ENCODE peak calls at places on chromosomes 2 and 18, in six cellular contexts. T is HepG2, J is K562, L is A549, O is GM12878, A is IMR-90. V is an unnamed sample.

GRCh38 chr2:1769703-1770422 is 25.5 kb upstream of the PXDN start:
- DNase-seq in O (no peak), T (peak), L (peak), A (peak), J (peak), V (peak)

GRCh38 chr2:42045956-42046748 is 1.7 kb upstream of the PKDCC start:
- DNase-seq in J (peak), L (no peak), T (no peak), O (no peak), A (no peak), V (no peak)

GRCh38 chr18:49562481-49563129 is 748 bp downstream of the LIPG start:
- DNase-seq in J (no peak), T (no peak), A (no peak), L (no peak), O (no peak), V (no peak)

GRCh38 chr2:190843874-190844699 is 36.5 kb upstream of the GLS start:
- DNase-seq in O (peak), T (peak), L (peak), J (no peak), A (peak), V (no peak)

GRCh38 chr2:31275976-31276375 is 42.0 kb downstream of the EHD3 start:
- DNase-seq in A (no peak), L (no peak), O (no peak), T (no peak), J (no peak), V (no peak)

GRCh38 chr2:29504746-29505145 is 389.5 kb downstream of the CLIP4 start:
- DNase-seq in A (no peak), J (no peak), L (no peak), O (no peak), T (no peak), V (no peak)

GRCh38 chr2:69829243-69830044 is at the start of gene GMCL1:
- DNase-seq in O (peak), T (peak), L (peak), J (peak), A (peak), V (peak)

GRCh38 chr2:239298126-239298804 is 102.6 kb downstream of the HDAC4 start:
- DNase-seq in O (no peak), T (no peak), A (peak), J (no peak), L (no peak), V (no peak)

GRCh38 chr2:132466428-132467028 is 49.9 kb downstream of the GPR39 start:
- DNase-seq in L (peak), O (no peak), J (no peak), T (no peak), A (no peak), V (no peak)

GRCh38 chr2:392921-393270 is 105.0 kb upstream of the ALKAL2 start:
- DNase-seq in J (no peak), O (no peak), L (no peak), T (no peak), A (no peak), V (no peak)

GRCh38 chr2:190649798-190650390 is 1.0 kb downstream of the NAB1 start:
- DNase-seq in J (no peak), O (no peak), A (peak), L (peak), T (peak), V (peak)

GRCh38 chr2:230908595-230909191 is 16.3 kb downstream of the GPR55 start:
- DNase-seq in A (peak), J (peak), O (no peak), L (peak), T (peak), V (no peak)

GRCh38 chr2:11842324-11842723 is 95.9 kb downstream of the LPIN1 start:
- DNase-seq in A (no peak), T (no peak), J (no peak), L (no peak), O (no peak), V (no peak)

GRCh38 chr2:120684691-120685402 is 50.8 kb upstream of the GLI2 start:
- DNase-seq in L (no peak), O (no peak), A (peak), T (no peak), J (no peak), V (no peak)

GRCh38 chr2:189439342-189439741 is 1.9 kb upstream of the WDR75 start:
- DNase-seq in A (no peak), L (peak), J (no peak), T (peak), O (no peak), V (peak)

GRCh38 chr2:235766206-235766794 is 272.5 kb downstream of the AGAP1 start:
- DNase-seq in T (peak), O (no peak), L (peak), A (peak), J (peak), V (peak)

GRCh38 chr18:22106536-22107292 is 62.7 kb upstream of the GATA6 start:
- DNase-seq in T (peak), L (peak), A (peak), J (peak), O (no peak), V (no peak)

GRCh38 chr18:22667616-22668422 is 250.1 kb upstream of the CTAGE1 start:
- DNase-seq in O (peak), T (no peak), J (peak), A (peak), L (peak), V (no peak)

GRCh38 chr2:71531522-71532047 is 78.2 kb downstream of the DYSF start:
- DNase-seq in J (peak), L (peak), A (peak), O (no peak), T (peak), V (no peak)

GRCh38 chr2:187338679-187339121 is 109.4 kb downstream of the CALCRL start:
- DNase-seq in O (no peak), A (no peak), L (no peak), T (no peak), J (no peak), V (no peak)

GRCh38 chr2:71716697-71717624 is 263.6 kb downstream of the DYSF start:
- DNase-seq in L (peak), O (no peak), T (peak), A (peak), J (no peak), V (no peak)

GRCh38 chr18:5417342-5417741 is 121.8 kb upstream of the ZBTB14 start:
- DNase-seq in L (no peak), J (no peak), T (no peak), A (peak), O (no peak), V (no peak)

GRCh38 chr2:196277002-196277401 is 105.6 kb upstream of the STK17B start:
- DNase-seq in A (peak), L (no peak), J (peak), O (no peak), T (no peak), V (peak)

GRCh38 chr18:28338316-28338715 is 161.4 kb upstream of the CDH2 start:
- DNase-seq in J (no peak), T (no peak), L (no peak), A (no peak), O (no peak), V (no peak)

GRCh38 chr2:120556908-120557307 is 178.8 kb upstream of the GLI2 start:
- DNase-seq in L (no peak), T (no peak), O (no peak), A (no peak), J (no peak), V (no peak)

GRCh38 chr18:59273936-59274928 is 978 bp upstream of the RAX start:
- DNase-seq in T (no peak), O (no peak), J (no peak), A (no peak), L (no peak), V (no peak)

GRCh38 chr18:13159579-13159978 is 59.0 kb upstream of the LDLRAD4 start:
- DNase-seq in T (peak), A (peak), L (peak), J (peak), O (no peak), V (peak)

GRCh38 chr2:42495234-42495581 is 1.4 kb upstream of the KCNG3 start:
- DNase-seq in T (no peak), O (no peak), J (no peak), L (no peak), A (no peak), V (no peak)

GRCh38 chr18:50509012-50509411 is 50.9 kb upstream of the MAPK4 start:
- DNase-seq in A (no peak), L (no peak), O (no peak), J (no peak), T (no peak), V (no peak)

GRCh38 chr2:215517391-215517790 is 81.5 kb upstream of the FN1 start:
- DNase-seq in O (no peak), T (no peak), L (no peak), J (no peak), A (no peak), V (no peak)

GRCh38 chr2:72278046-72278445 is 130.4 kb upstream of the CYP26B1 start:
- DNase-seq in J (no peak), T (no peak), A (peak), O (no peak), L (peak), V (no peak)

GRCh38 chr2:47870668-47871540 is 35.4 kb downstream of the FBXO11 start:
- DNase-seq in L (no peak), A (no peak), T (no peak), O (no peak), J (no peak), V (no peak)

GRCh38 chr18:3051718-3052410 is 38.9 kb upstream of the LPIN2 start:
- DNase-seq in O (no peak), L (peak), T (peak), J (no peak), A (no peak), V (no peak)

GRCh38 chr2:127506502-127506901 is 19.8 kb downstream of the IWS1 start:
- DNase-seq in L (no peak), J (no peak), A (no peak), T (no peak), O (no peak), V (no peak)

GRCh38 chr2:70977605-70978205 is 725 bp upstream of the ANKRD53 start:
- DNase-seq in A (peak), L (no peak), O (no peak), J (no peak), T (peak), V (no peak)

DNA sequence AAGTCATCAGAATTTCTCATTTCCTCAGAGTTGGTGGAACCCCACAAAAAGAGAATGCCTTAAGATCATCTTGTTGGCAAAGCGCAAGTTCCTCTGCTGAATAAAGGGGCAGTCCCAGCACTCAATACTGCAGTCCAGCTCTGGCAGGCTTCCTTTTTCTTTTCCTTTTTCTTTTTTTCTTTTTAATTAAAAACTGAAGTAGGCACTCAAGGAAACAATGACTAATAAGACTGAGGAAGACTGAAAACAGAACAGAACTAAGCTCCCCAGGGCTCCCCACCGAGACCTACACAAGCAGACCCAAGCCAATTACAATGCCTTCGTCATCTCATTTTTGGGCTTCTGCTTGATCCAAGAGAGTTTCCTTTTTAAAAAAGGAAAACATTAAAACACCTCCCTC is 82.0 kb downstream of the STK39 start:
- DNase-seq in T (no peak), L (no peak), J (no peak), A (no peak), O (no peak), V (no peak)
- TF ChIP-seq BHLHE40 in T (no peak), L (no peak), J (no peak), A (no peak), O (no peak), V (no peak)

DNA sequence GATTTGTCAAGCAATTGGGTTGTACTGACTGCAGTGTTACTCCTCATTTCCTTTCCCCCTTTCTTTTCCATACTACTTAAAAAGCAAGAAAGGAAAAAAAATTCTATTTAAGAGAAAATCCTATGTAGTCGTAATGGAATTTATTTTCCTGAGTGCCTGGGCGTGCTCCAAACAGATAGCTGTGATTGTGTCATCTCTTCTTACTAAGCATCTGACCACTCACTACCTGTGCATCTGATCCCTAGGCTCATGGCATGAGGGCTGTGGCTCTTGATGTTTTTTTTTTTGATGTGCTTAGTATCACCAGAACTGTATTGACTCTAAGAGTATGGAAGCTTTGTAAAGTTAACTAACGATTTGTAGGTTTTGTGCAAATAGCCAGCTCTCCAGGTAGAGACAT is 19.0 kb downstream of the CRIM1 start:
- DNase-seq in O (no peak), A (no peak), T (no peak), L (peak), J (no peak), V (no peak)
- TF ChIP-seq BHLHE40 in O (no peak), A (no peak), T (no peak), L (no peak), J (no peak), V (no peak)

DNA sequence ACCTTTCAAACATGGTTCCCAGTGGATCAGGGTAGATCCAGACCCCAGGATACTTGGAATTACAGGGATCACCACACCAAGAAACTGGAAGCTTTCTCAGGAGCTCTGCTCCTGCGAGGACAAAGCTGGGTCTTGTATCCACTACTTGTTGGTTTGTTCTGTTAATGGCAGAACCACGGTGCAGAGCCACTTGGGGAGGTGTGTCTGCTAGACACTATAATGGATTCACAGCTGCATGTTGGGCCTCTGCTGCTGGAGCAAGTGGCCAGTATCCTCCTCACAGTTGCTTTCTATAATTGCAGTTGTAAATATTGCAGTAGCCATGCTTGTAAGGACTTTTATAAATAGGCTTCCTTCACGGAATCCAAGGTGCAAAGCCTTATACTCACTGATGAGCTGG is 12.9 kb downstream of the FOSL2 start:
- DNase-seq in O (no peak), A (no peak), J (no peak), T (no peak), L (no peak), V (no peak)
- TF ChIP-seq BHLHE40 in O (no peak), A (no peak), J (no peak), T (no peak), L (no peak), V (no peak)

GRCh38 chr2:227881866-227882517 is 10.6 kb downstream of the DAW1 start:
- DNase-seq in A (peak), J (no peak), O (no peak), L (no peak), T (no peak), V (no peak)
- TF ChIP-seq BHLHE40 in A (no peak), J (no peak), O (no peak), L (no peak), T (no peak), V (no peak)

GRCh38 chr2:240398711-240399267 is 36.7 kb upstream of the GPC1 start:
- DNase-seq in T (no peak), A (no peak), L (no peak), J (no peak), O (no peak), V (no peak)

GRCh38 chr2:240395896-240396622 is 39.4 kb upstream of the GPC1 start:
- DNase-seq in L (no peak), T (no peak), J (no peak), O (no peak), A (no peak), V (no peak)

GRCh38 chr2:240396623-240397541 is 38.6 kb upstream of the GPC1 start:
- DNase-seq in T (no peak), O (no peak), L (no peak), J (no peak), A (no peak), V (no peak)

GRCh38 chr2:240397924-240398611 is 37.4 kb upstream of the GPC1 start:
- DNase-seq in O (no peak), A (peak), L (no peak), J (no peak), T (no peak), V (no peak)

DNA sequence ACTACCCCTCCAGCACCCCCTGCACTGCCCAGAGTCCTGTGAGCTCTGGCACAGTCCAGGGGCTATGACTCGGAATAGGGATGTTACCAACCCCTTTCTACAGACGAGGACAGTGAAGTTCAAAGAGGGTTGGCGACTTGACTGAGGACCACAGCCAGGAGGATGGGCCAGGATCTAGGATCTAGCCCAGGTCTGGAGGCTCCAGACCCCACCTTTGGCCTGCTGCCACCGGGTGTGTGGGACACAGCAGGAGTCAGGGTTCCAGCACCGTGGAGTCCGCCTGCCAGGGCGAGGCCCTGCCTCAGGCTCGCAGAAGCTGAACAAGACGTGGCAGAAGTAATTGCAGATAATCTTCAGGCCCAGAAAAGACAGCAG is 37.9 kb upstream of the GPC1 start:
- DNase-seq in A (no peak), L (no peak), J (no peak), O (no peak), T (no peak), V (no peak)
- TF ChIP-seq BHLHE40 in A (no peak), L (no peak), J (no peak), O (no peak), T (no peak), V (no peak)

DNA sequence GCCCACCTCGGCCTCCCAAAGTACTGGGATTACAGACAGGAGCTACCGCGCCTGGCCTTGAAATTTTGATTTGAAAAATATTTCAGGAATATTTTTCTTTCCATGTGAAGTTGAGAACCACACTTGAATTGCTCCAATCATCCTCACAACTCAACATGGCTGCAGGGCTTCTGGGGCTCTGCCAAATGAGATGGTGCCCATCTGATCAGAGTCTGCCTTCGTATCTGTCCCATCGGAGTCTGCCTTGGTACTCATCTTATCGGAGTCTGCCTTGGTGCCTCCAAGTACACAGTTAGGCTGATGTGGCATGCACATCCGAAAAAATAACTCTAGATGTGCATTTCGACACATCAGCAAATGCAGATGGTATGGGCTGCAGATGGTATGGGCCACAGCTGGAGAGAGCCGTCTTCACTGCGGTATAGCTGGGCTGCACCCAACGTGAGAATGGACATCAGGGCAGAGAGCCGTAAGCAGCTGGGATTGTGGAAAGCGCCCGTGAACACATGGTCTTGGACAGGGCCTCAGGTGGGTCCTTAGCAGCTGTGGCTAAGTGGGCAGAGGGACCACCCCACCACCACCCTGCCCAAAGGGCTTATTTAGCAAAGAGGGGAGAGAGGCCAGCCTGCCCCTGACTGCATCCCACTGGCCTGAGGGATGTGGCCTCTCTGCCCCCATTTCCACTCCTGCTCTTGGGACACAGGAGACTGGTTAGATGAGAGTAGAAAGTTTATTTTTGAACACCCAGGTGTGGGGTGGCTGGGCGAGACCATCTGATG is 52.1 kb upstream of the RBM44 start:
- DNase-seq in J (no peak), T (no peak), A (no peak), O (no peak), L (no peak), V (no peak)
- TF ChIP-seq BHLHE40 in J (no peak), T (no peak), A (no peak), O (no peak), L (no peak), V (no peak)

DNA sequence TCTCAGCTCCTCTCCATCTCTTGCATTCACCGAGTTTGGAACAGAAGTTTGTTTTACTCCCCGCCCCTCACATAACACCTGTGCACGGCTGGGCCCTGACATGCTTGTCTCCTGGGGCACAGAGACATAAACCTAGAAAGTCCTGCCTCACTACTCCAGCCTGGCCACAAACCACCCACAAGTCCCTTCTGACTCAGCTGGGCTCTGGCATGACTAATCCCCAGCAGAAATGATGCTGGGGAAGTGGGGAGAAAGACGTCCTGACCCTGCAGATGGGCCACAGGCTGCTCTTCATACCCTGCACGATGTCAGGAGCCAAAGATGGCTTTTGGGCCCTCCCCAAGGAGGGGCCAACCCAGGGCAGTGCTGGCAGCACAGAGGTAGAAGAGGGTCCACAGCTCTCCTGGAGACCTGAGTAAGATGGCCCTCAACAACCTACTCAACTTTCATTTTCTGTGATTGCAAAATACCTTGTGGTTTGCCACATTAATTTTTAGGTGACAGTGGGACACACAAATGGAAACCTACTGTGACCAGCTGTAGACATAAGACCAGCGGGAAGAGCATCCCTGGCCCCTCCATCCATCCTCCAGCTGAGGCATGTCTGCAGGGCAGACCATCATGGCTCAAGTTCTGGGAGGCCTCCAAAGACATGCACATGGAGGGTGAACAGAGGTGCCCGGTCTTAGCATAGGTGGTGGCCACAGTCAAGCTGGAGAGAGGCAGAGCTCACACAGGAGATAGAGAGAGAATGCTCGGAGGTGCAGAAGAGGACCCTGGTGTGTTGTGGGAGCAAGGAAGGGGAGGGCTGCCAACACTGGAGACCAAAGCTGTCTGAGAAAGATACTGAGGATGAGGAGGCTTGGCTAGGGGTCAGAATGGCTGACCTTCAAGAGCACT is 40.0 kb downstream of the DNMT3A start:
- DNase-seq in J (no peak), A (peak), T (no peak), L (no peak), O (peak), V (no peak)
- TF ChIP-seq BHLHE40 in J (no peak), A (no peak), T (no peak), L (no peak), O (peak), V (no peak)

GRCh38 chr2:3423492-3424170 is 44.1 kb downstream of the TRAPPC12 start:
- DNase-seq in J (peak), A (peak), O (peak), T (peak), L (peak), V (peak)
- TF ChIP-seq BHLHE40 in J (no peak), A (no peak), O (no peak), T (no peak), L (no peak), V (no peak)

GRCh38 chr2:228919808-228920207 is 351.3 kb downstream of the PID1 start:
- DNase-seq in T (no peak), L (no peak), A (no peak), J (no peak), O (no peak), V (no peak)
- TF ChIP-seq BHLHE40 in T (no peak), L (no peak), A (no peak), J (no peak), O (no peak), V (no peak)